ENCODE peak calls at places on chromosome 15, in five cellular contexts. A is CD4-positive, CD25-positive, alpha-beta regulatory T cell; B is AG04450; C is thoracic aorta; P is lower leg skin. Q is an unnamed sample.

GRCh38 chr15:84598250-84598649 is 2.6 kb upstream of the ZSCAN2 start:
- DNase-seq in A (peak), B (no peak), C (no peak), P (no peak), Q (peak)

GRCh38 chr15:35186346-35186745 is 101.3 kb upstream of the NANOGP8 start:
- DNase-seq in A (no peak), B (no peak), C (no peak), P (no peak), Q (no peak)

GRCh38 chr15:24718289-24719082 is 42.9 kb downstream of the NPAP1 start:
- DNase-seq in A (no peak), B (no peak), C (no peak), P (no peak), Q (no peak)

GRCh38 chr15:41487802-41488201 is 5.9 kb upstream of the ITPKA start:
- DNase-seq in A (no peak), B (no peak), C (no peak), P (no peak), Q (no peak)

GRCh38 chr15:79090487-79091203 is at the start of gene RASGRF1:
- DNase-seq in A (no peak), B (no peak), C (no peak), P (peak), Q (no peak)

GRCh38 chr15:57213783-57214366 is 162.4 kb upstream of the CGNL1 start:
- DNase-seq in A (no peak), B (no peak), C (no peak), P (no peak), Q (no peak)

GRCh38 chr15:31365655-31366127 is 39.1 kb downstream of the KLF13 start:
- DNase-seq in A (peak), B (peak), C (peak), P (peak), Q (peak)

GRCh38 chr15:91049378-91050127 is 27.2 kb upstream of the VPS33B start:
- DNase-seq in A (peak), B (peak), C (peak), P (no peak), Q (peak)

GRCh38 chr15:35181538-35181937 is 96.4 kb upstream of the NANOGP8 start:
- DNase-seq in A (no peak), B (no peak), C (no peak), P (no peak), Q (no peak)

GRCh38 chr15:56199038-56199437 is 44.6 kb downstream of the RFX7 start:
- DNase-seq in A (no peak), B (no peak), C (no peak), P (no peak), Q (no peak)

GRCh38 chr15:91992940-91993339 is 139.4 kb downstream of the SLCO3A1 start:
- DNase-seq in A (no peak), B (no peak), C (no peak), P (no peak), Q (no peak)

GRCh38 chr15:92840149-92840548 is 60.0 kb upstream of the CHD2 start:
- DNase-seq in A (no peak), B (no peak), C (no peak), P (peak), Q (no peak)

GRCh38 chr15:27059610-27060202 is 88.7 kb downstream of the GABRG3 start:
- DNase-seq in A (no peak), B (no peak), C (no peak), P (no peak), Q (no peak)

GRCh38 chr15:98690272-98690671 is 41.9 kb downstream of the IGF1R start:
- DNase-seq in A (no peak), B (no peak), C (no peak), P (no peak), Q (no peak)

GRCh38 chr15:70112018-70112395 is 14.3 kb upstream of the TLE3 start:
- DNase-seq in A (no peak), B (no peak), C (no peak), P (no peak), Q (no peak)

GRCh38 chr15:71201471-71201870 is 86.2 kb downstream of the THSD4 start:
- DNase-seq in A (no peak), B (no peak), C (no peak), P (peak), Q (no peak)

GRCh38 chr15:27854601-27855000 is 244.5 kb downstream of the OCA2 start:
- DNase-seq in A (no peak), B (no peak), C (no peak), P (peak), Q (no peak)

GRCh38 chr15:39701988-39702387 is 80.7 kb downstream of the FSIP1 start:
- DNase-seq in A (no peak), B (no peak), C (no peak), P (no peak), Q (no peak)

GRCh38 chr15:60602323-60602722 is 123.4 kb upstream of the ICE2 start:
- DNase-seq in A (no peak), B (no peak), C (no peak), P (no peak), Q (no peak)

GRCh38 chr15:60601098-60601497 is 122.2 kb upstream of the ICE2 start:
- DNase-seq in A (no peak), B (no peak), C (no peak), P (no peak), Q (no peak)

GRCh38 chr15:60611592-60612346 is 132.8 kb upstream of the ICE2 start:
- DNase-seq in A (no peak), B (no peak), C (no peak), P (no peak), Q (no peak)

DNA sequence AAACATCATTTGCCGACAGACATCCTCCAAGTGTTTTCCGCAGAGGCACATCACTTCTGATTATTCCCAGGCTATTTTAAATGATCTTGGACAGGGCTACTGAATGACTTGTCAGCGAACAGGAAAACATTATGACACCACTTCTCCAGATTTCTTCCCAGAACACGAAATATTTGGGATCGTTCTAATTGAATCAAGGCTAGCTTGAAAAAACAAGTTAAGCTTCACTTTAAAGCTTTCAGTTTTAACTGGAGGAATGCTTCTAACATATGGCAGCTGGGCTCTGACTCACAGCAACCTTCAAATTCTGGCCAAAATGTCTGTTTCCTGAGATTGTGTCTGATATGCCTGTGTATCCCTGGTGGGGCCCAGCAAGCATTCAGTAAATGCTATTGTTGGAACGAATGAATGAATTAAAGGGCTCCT is 127.0 kb upstream of the ICE2 start:
- DNase-seq in A (no peak), B (peak), C (no peak), P (no peak), Q (no peak)
- H3K4me3 ChIP-seq in A (no peak), B (peak), C (peak), P (no peak), Q (no peak)

DNA sequence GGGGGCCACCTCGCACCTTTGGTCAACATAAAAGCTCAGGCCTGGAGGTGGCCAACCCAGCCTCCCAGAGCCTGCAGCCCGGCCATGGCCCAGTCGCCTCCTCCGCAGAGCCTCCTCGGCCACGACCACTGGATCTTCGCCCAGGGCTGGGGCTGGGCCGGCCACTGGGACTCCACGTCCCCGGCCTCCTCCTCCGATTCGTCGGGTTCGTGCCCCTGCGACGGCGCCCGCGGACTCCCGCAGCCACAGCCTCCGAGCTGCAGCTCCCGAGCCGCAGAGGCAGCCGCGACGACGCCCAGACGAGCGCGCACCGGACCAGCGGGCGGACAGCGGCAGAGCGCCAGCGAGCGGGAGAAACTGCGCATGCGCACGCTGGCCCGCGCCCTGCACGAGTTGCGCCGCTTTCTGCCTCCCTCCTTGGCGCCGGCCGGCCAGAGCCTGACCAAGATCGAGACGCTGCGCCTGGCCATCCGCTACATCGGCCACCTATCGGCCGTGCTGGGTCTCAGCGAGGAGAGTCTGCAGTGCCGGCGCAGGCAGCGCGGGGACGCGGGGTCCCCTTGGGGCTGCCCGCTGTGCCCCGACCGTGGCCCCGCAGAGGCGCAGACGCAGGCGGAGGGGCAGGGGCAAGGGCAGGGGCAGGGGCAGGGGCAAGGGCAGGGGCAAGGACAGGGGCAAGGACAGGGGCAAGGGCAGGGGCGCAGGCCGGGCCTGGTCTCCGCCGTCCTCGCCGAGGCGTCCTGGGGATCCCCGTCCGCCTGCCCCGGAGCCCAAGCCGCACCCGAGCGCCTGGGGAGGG is at the start of gene MESP2:
- DNase-seq in A (peak), B (no peak), C (peak), P (peak), Q (no peak)
- H3K4me3 ChIP-seq in A (no peak), B (peak), C (peak), P (no peak), Q (peak)

DNA sequence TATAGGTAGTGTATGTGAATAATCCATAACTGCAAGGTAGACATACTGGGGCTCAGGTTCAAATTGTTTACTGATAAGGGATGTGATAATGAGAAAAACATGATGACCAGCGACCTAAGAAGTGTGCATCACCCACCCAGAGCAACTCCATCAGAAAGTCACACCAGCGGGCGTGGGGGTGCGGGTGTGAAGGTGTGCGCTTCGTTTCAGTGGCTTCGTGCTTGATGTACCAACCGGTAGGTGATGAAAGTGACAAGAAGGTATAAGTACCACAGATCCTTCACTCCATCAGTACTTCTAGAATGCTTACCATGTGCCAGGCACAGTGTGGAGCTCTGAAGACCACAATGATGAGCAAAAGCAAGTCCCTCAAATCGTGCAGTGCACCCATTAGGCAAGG is 11.2 kb downstream of the ANP32A start:
- DNase-seq in A (no peak), B (no peak), C (no peak), P (peak), Q (no peak)
- H3K4me3 ChIP-seq in A (no peak), B (no peak), C (no peak), P (no peak), Q (no peak)

GRCh38 chr15:38696120-38696727 is 131.6 kb upstream of the RASGRP1 start:
- DNase-seq in A (peak), B (no peak), C (no peak), P (no peak), Q (no peak)
- H3K4me3 ChIP-seq in A (peak), B (no peak), C (no peak), P (no peak), Q (no peak)

GRCh38 chr15:33071451-33071850 is 123.1 kb downstream of the FMN1 start:
- DNase-seq in A (no peak), B (no peak), C (no peak), P (no peak), Q (no peak)

GRCh38 chr15:33068531-33068990 is 126.0 kb downstream of the FMN1 start:
- DNase-seq in A (no peak), B (no peak), C (no peak), P (peak), Q (no peak)

GRCh38 chr15:33068007-33068441 is 126.5 kb downstream of the FMN1 start:
- DNase-seq in A (no peak), B (no peak), C (no peak), P (peak), Q (no peak)

GRCh38 chr15:33067456-33067855 is 127.1 kb downstream of the FMN1 start:
- DNase-seq in A (no peak), B (peak), C (no peak), P (no peak), Q (no peak)

DNA sequence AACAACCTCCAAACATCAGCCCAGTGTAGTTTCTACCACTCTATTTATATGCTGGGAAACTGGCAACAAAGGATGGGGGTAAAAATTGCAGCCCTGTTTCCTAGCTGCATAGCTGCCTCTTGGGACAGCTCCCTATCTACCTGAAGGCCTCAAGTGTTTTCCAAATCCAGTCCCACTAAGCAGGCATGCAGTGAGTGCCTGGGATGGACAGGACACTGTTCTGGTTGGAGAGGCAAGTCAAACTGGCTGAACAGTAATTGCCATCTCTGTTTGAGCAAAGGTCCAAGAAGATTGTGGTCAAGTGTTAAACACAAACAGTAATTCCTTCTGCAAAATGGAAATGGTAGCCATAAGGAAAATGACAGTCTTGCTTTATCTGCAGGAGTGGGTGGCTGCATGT is 125.4 kb downstream of the FMN1 start:
- DNase-seq in A (no peak), B (no peak), C (no peak), P (no peak), Q (no peak)
- H3K4me3 ChIP-seq in A (no peak), B (no peak), C (no peak), P (no peak), Q (no peak)

GRCh38 chr15:64695571-64695992 is 79.8 kb downstream of the RBPMS2 start:
- DNase-seq in A (no peak), B (no peak), C (no peak), P (no peak), Q (no peak)
- H3K4me3 ChIP-seq in A (no peak), B (no peak), C (no peak), P (no peak), Q (no peak)

GRCh38 chr15:59353994-59354951 is 18.4 kb downstream of the MYO1E start:
- DNase-seq in A (no peak), B (no peak), C (no peak), P (no peak), Q (no peak)

GRCh38 chr15:59352683-59353082 is 20.0 kb downstream of the MYO1E start:
- DNase-seq in A (no peak), B (no peak), C (no peak), P (no peak), Q (no peak)

GRCh38 chr15:59352189-59352588 is 20.5 kb downstream of the MYO1E start:
- DNase-seq in A (no peak), B (no peak), C (no peak), P (no peak), Q (no peak)

GRCh38 chr15:59360305-59360704 is 12.4 kb downstream of the MYO1E start:
- DNase-seq in A (no peak), B (no peak), C (no peak), P (no peak), Q (no peak)

DNA sequence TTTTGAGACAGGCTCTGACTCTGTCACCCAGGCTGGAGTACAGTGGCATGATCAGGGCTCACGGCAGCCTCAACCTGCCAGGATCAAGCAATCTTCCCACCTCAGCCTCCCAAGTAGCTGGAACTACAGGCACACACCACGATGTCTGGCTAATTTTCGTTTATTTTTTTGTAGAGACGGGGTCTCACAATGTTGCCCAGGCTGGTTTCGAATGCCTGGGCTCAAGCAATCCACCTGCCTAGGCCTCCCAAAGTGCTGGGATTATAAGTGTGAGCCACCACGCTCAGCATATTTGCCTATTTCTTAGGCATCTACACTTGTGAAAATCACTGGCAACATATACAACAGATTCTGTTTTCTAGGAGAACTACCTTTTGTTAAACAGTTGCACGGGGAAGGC is 16.9 kb downstream of the MYO1E start:
- DNase-seq in A (no peak), B (no peak), C (no peak), P (no peak), Q (no peak)
- H3K4me3 ChIP-seq in A (no peak), B (no peak), C (no peak), P (no peak), Q (peak)

GRCh38 chr15:100542290-100542689 is 13.5 kb upstream of the CERS3 start:
- DNase-seq in A (no peak), B (no peak), C (no peak), P (no peak), Q (no peak)

GRCh38 chr15:100544946-100545345 is 16.2 kb upstream of the CERS3 start:
- DNase-seq in A (no peak), B (no peak), C (no peak), P (no peak), Q (no peak)

GRCh38 chr15:100547961-100548360 is 19.2 kb upstream of the CERS3 start:
- DNase-seq in A (no peak), B (no peak), C (no peak), P (no peak), Q (no peak)

DNA sequence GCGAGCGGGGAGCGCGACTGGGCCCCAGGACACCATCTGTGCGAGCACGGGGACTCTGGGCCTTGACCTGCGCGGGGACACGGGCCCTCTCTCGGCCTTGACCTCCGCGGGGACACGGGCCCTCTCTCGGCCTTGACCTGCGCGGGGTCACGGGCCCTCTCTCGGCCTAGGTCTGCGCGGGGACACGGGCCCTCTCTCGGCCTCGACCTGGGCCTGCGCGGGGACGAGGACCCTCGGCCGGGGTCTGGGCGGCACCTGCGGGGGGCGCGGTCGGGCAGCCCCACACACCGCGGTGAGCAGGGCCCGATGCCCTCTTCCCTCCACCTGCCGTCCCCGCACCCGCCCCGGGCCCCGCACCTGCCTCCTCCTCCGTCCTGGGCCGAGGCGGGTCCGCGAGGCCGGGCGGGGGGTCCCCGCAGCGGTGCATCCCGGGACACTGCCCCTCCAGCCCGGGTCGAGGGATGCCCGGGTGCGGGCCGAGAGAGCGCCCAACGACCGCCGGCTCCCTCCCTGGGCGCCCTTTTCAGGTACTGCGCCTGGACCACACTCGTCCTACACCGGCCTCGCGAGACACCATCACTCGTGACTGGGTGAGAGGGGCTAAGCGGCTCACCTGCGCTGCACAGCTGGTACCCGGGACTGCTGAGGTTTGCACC is 15.7 kb upstream of the CERS3 start:
- DNase-seq in A (no peak), B (no peak), C (no peak), P (no peak), Q (no peak)
- H3K4me3 ChIP-seq in A (no peak), B (no peak), C (no peak), P (no peak), Q (no peak)

GRCh38 chr15:82043726-82044372 is 2.0 kb downstream of the MEX3B start:
- DNase-seq in A (no peak), B (no peak), C (no peak), P (peak), Q (no peak)
- H3K4me3 ChIP-seq in A (no peak), B (peak), C (peak), P (peak), Q (no peak)